ENCODE peak calls at places on chromosomes 3 and 15, in six cellular contexts. N is stimulated activated CD4-positive, alpha-beta T cell treated with anti-CD3 and anti-CD28 coated beads, Interleukin-4, amount 100 ng/mL, for 1 hour; A is CD4-positive, alpha-beta memory T cell; T is naive thymus-derived CD4-positive, alpha-beta T cell; L is HFFc6; J is DMS79 treated with DMSO at 0.1 percent for 48 hours. V is an unnamed sample.

GRCh38 chr15:92715753-92716152 is 60.2 kb upstream of the FAM174B start:
- DNase-seq in N (no peak), A (no peak), T (no peak), L (no peak), J (peak; percentile 69), V (no peak)

GRCh38 chr3:187968883-187969580 is 184.9 kb upstream of the LPP start:
- DNase-seq in N (no peak), A (no peak), T (no peak), L (peak; percentile 55), J (no peak), V (no peak)

GRCh38 chr15:73225358-73226015 is 143.3 kb downstream of the HCN4 start:
- DNase-seq in N (peak; percentile 4), A (peak; percentile 68), T (no peak), L (no peak), J (no peak), V (no peak)

GRCh38 chr15:72136170-72137051 is 18.2 kb downstream of the SENP8 start:
- DNase-seq in N (no peak), A (no peak), T (no peak), L (no peak), J (peak; percentile 68), V (no peak)

GRCh38 chr3:182342252-182342651 is 451.1 kb upstream of the ATP11B start:
- DNase-seq in N (no peak), A (no peak), T (no peak), L (no peak), J (peak; percentile 17), V (no peak)

GRCh38 chr15:73841756-73842590 is 31.4 kb upstream of the TBC1D21 start:
- DNase-seq in N (no peak), A (no peak), T (no peak), L (no peak), J (no peak), V (no peak)

GRCh38 chr3:111326144-111326995 is 215.6 kb upstream of the CD96 start:
- DNase-seq in N (no peak), A (no peak), T (no peak), L (peak; percentile 91), J (no peak), V (no peak)

GRCh38 chr15:80818996-80819395 is 39.8 kb downstream of the CEMIP start:
- DNase-seq in N (no peak), A (no peak), T (no peak), L (no peak), J (no peak), V (no peak)

GRCh38 chr3:171792549-171792948 is 17.7 kb downstream of the PLD1 start:
- DNase-seq in N (no peak), A (no peak), T (no peak), L (no peak), J (no peak), V (no peak)

GRCh38 chr3:15102833-15103232 is 3.9 kb upstream of the RBSN start:
- DNase-seq in N (no peak), A (no peak), T (no peak), L (peak; percentile 15), J (no peak), V (no peak)

GRCh38 chr3:160792445-160793039 is 36.5 kb downstream of the PPM1L start:
- DNase-seq in N (no peak), A (no peak), T (no peak), L (no peak), J (no peak), V (no peak)

GRCh38 chr15:72835289-72835890 is 51.8 kb upstream of the ADPGK start:
- DNase-seq in N (no peak), A (no peak), T (no peak), L (no peak), J (no peak), V (peak; percentile 13)

GRCh38 chr3:197854596-197855343 is 63.7 kb downstream of the LRCH3 start:
- DNase-seq in N (no peak), A (no peak), T (no peak), L (peak; percentile 94), J (no peak), V (no peak)

GRCh38 chr15:78641876-78642275 is 866 bp upstream of the CHRNB4 start:
- DNase-seq in N (no peak), A (no peak), T (no peak), L (no peak), J (no peak), V (no peak)

GRCh38 chr3:98482717-98483482 is 14.6 kb upstream of the OR5K2 start:
- DNase-seq in N (no peak), A (no peak), T (no peak), L (no peak), J (no peak), V (no peak)

GRCh38 chr3:43894176-43895049 is 203.7 kb downstream of the ABHD5 start:
- DNase-seq in N (peak; percentile 42), A (no peak), T (no peak), L (no peak), J (peak; percentile 56), V (peak; percentile 38)

GRCh38 chr3:168024537-168024941 is 71.2 kb downstream of the GOLIM4 start:
- DNase-seq in N (no peak), A (no peak), T (no peak), L (peak; percentile 88), J (no peak), V (no peak)

GRCh38 chr3:135908225-135908624 is 57.3 kb upstream of the PPP2R3A start:
- DNase-seq in N (no peak), A (no peak), T (no peak), L (peak; percentile 17), J (no peak), V (no peak)

GRCh38 chr3:99624536-99625236 is 13.7 kb upstream of the COL8A1 start:
- DNase-seq in N (no peak), A (no peak), T (no peak), L (no peak), J (no peak), V (no peak)

GRCh38 chr15:73046073-73046472 is 6.2 kb upstream of the NEO1 start:
- DNase-seq in N (no peak), A (no peak), T (no peak), L (no peak), J (no peak), V (no peak)

GRCh38 chr3:167487556-167487955 is 13.7 kb upstream of the SERPINI2 start:
- DNase-seq in N (no peak), A (no peak), T (no peak), L (no peak), J (no peak), V (no peak)

GRCh38 chr3:184656991-184657669 is 54.7 kb downstream of the MAGEF1 start:
- DNase-seq in N (no peak), A (no peak), T (no peak), L (peak; percentile 65), J (no peak), V (no peak)

GRCh38 chr3:47890832-47891620 is 88.1 kb downstream of the DHX30 start:
- DNase-seq in N (no peak), A (no peak), T (no peak), L (no peak), J (no peak), V (peak; percentile 60)